ENCODE peak calls at places on chromosomes 3 and 15, in four cellular contexts. W is GM12878, E is HepG2, O is K562. V is an unnamed sample.

GRCh38 chr3:28726840-28727239 is 378.2 kb upstream of the AZI2 start:
- DNase-seq in W (peak; percentile 8), E (peak; percentile 10), O (peak; percentile 13), V (peak; percentile 75)

GRCh38 chr15:101615986-101616848 is 36.0 kb downstream of the TM2D3 start:
- DNase-seq in W (no peak), E (peak; percentile 60), O (peak; percentile 91), V (peak; percentile 77)

GRCh38 chr15:96023081-96023480 is 307.4 kb upstream of the NR2F2 start:
- DNase-seq in W (no peak), E (no peak), O (no peak), V (no peak)

GRCh38 chr3:189324538-189325138 is 152.9 kb downstream of the TPRG1 start:
- DNase-seq in W (peak; percentile 94), E (peak; percentile 85), O (no peak), V (no peak)

GRCh38 chr15:50883903-50884302 is 24.6 kb upstream of the AP4E1 start:
- DNase-seq in W (peak; percentile 55), E (no peak), O (no peak), V (no peak)

GRCh38 chr3:173588547-173588946 is 191.0 kb downstream of the NLGN1 start:
- DNase-seq in W (no peak), E (no peak), O (no peak), V (no peak)

GRCh38 chr15:36951747-36952247 is 148.6 kb downstream of the MEIS2 start:
- DNase-seq in W (no peak), E (no peak), O (no peak), V (no peak)

GRCh38 chr3:100465871-100466777 is 26.3 kb upstream of the TMEM45A start:
- DNase-seq in W (peak; percentile 35), E (no peak), O (no peak), V (no peak)

GRCh38 chr3:43627360-43627759 is 5.5 kb upstream of the ANO10 start:
- DNase-seq in W (no peak), E (no peak), O (no peak), V (no peak)

GRCh38 chr15:90362936-90363212 is 10.8 kb downstream of the ZNF774 start:
- DNase-seq in W (no peak), E (no peak), O (no peak), V (no peak)

GRCh38 chr3:146543461-146544012 is 870 bp downstream of the PLSCR1 start:
- DNase-seq in W (no peak), E (no peak), O (peak; percentile 22), V (no peak)

GRCh38 chr15:31486506-31486905 is 159.9 kb downstream of the KLF13 start:
- DNase-seq in W (no peak), E (no peak), O (no peak), V (no peak)

GRCh38 chr3:108393128-108393900 is 97.0 kb downstream of the HHLA2 start:
- DNase-seq in W (no peak), E (no peak), O (no peak), V (no peak)

GRCh38 chr3:108394016-108394415 is 97.7 kb downstream of the HHLA2 start:
- DNase-seq in W (no peak), E (no peak), O (no peak), V (no peak)

GRCh38 chr3:108394563-108394962 is 98.2 kb downstream of the HHLA2 start:
- DNase-seq in W (no peak), E (no peak), O (no peak), V (no peak)

GRCh38 chr3:108398510-108398909 is 102.2 kb downstream of the HHLA2 start:
- DNase-seq in W (no peak), E (no peak), O (no peak), V (no peak)

DNA sequence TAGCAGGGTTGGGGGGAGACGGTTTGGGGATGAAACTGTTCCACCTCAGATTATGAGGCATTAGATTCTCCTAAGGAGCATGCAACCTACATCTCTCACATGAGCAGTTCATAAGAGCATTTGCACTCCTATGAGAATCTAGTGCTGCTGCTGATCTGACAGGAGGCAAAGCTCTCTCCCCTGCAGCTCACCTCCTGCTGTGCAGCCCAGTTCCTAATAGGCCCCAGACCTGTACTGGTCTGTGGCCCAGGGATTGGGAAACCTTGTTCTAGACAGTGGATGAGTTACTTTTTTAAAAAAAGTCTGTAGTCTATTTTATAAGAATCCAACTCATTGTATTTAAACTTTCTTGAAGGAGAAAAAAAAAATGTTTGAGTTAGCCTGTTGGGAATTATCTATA is 100.0 kb downstream of the HHLA2 start:
- DNase-seq in W (no peak), E (no peak), O (no peak), V (no peak)
- TF ChIP-seq SP1 in W (no peak), E (no peak), O (no peak), V (no peak)

GRCh38 chr3:123651449-123652345 is 66.8 kb upstream of the HACD2 start:
- DNase-seq in W (no peak), E (no peak), O (no peak), V (peak; percentile 31)
- TF ChIP-seq CREM in W (no peak), E (no peak), O (no peak), V (no peak)

GRCh38 chr3:6354653-6355052 is 506.3 kb upstream of the GRM7 start:
- DNase-seq in W (no peak), E (no peak), O (no peak), V (no peak)
- TF ChIP-seq USF2 in W (no peak), E (no peak), O (no peak), V (no peak)

GRCh38 chr15:63188247-63188936 is 1.0 kb upstream of the RAB8B start:
- DNase-seq in W (no peak), E (no peak), O (no peak), V (no peak)
- TF ChIP-seq SP1 in W (no peak), E (no peak), O (no peak), V (no peak)

GRCh38 chr15:52653451-52653964 is 25.7 kb downstream of the ATOSA start:
- DNase-seq in W (no peak), E (no peak), O (no peak), V (no peak)
- TF ChIP-seq CREM in W (no peak), E (no peak), O (no peak), V (no peak)

DNA sequence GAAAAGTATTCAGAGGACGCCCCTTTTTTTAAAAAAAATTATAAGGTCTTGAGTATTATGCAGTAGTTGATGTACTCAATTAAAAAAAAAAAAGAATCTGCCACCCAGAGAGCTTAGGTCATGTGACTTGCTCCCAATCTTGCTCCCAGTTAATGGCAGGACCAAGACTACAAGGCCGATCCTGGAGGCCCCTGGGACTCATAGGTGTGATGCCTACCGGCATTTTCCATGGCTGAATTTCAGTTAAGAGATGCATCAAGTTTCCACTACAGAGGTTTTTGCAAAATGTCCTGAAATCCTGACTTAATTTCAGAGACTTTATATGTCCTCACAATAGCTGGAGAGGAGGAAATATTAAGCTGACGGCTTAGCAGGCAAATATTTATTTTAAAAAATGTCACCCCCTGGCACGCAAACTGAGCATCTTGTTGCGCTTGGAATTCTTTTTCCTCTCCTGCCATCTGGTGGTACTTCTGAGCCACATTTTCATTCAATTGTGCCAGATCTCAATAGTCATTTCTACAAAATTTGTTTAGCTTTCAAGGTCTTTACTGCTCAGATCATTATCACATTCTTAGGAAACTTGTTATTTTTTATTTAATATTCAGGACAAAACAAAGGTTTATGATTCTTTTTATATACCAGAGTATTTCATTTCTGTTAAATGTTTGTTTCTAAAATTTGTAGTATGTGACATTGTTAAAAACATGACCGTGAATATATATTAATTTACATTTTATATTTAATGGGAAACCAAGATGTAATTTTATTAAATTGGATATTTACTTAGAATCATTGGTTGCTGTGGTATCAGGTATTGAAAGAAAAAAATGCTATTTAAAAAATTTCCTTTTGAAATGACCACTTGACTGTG is 189.1 kb upstream of the THRB start:
- DNase-seq in W (no peak), E (peak; percentile 26), O (peak; percentile 35), V (no peak)
- TF ChIP-seq USF2 in W (no peak), E (no peak), O (no peak), V (no peak)

DNA sequence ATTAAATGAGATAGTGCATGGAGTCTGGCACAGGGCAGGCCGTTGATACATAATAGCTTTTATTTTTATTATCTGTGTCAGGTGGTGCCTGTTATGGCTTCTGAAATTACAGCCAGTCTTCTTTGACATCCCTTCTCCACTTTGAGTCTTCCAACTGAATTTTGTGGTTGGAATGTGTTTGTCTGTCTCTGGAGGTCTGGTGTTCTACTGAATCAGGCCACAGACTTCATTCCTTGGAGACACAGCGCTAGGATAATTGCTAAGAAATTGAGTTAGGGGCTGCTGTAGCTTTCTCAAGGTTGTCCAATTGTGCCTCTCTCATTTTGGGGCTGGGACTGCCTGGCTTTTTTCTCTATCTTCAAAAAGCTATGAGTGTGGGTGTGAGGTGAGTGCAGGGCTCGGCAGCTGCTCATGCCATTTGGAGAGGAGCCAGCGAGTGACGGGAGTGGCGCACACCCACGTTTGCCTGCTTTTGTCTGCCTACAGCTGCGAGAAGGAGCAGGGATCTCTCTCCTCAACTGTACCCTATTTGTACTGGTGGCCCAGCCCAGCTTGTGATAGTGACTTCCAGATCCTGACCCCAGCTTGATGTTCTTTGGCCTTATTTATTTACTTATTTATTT is 49.8 kb upstream of the SYN2 start:
- DNase-seq in W (no peak), E (no peak), O (no peak), V (no peak)
- TF ChIP-seq SP1 in W (no peak), E (no peak), O (no peak), V (no peak)

GRCh38 chr15:25985179-25985578 is 122.1 kb upstream of the ATP10A start:
- DNase-seq in W (no peak), E (no peak), O (no peak), V (no peak)

GRCh38 chr15:25987638-25988037 is 124.5 kb upstream of the ATP10A start:
- DNase-seq in W (no peak), E (no peak), O (no peak), V (no peak)

GRCh38 chr15:25989327-25989726 is 126.2 kb upstream of the ATP10A start:
- DNase-seq in W (no peak), E (no peak), O (peak; percentile 36), V (peak; percentile 78)

DNA sequence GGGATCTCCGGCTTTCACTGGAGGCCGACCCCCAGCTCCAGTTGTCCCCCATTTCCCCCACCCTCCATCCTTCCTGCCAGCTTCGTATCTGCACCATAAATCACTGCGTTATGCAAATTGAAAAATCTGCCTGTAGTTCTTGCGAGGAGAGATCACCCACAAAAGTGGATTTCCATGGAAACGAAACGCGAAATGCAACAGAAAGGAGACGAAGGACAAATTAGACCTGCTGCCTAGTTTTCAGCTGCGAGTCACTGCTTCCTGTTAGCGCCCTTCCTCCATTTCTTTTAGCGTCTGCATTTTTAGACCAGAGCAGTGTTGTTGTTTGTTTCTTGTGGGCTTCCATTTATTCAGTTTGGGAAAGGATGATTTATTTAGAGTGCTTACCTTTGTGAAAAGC is 127.1 kb upstream of the ATP10A start:
- DNase-seq in W (no peak), E (no peak), O (no peak), V (no peak)
- TF ChIP-seq CREM in W (no peak), E (no peak), O (no peak), V (no peak)

DNA sequence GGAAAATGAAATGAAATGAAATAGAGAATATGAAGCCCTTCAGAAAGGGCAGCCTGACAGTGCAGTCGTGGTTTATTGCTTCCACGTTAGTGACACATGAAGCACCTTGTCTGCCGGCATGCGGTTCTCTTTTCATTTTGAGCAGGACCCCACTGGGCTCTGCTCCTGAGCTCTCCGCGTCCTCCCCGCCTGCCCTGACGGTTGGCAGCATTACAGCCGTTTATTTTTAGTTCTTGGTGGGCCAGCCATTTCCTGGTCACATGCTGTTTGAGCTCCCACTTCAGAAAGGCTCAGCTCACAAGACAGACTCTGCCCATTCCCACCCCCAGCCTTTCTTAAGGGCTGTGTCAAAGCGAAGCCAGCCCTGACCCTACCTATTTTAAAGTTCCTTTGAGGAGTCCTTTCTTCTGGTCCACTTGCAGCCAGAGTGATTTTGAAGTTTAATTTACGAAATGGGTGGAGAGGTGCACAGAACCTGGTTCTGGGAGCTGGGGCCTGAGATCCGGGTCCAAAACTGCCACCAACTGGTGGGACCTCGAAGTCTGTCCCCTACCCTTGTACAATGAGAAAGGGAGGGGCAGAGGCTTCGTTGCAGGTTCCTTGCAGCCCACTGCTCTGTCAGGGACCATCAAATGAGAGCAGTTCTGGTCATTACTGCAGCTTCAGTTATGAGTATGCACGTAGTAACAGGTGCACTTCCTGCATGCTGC is 60.1 kb downstream of the MGLL start:
- DNase-seq in W (peak; percentile 56), E (no peak), O (no peak), V (no peak)
- TF ChIP-seq USF2 in W (no peak), E (no peak), O (no peak), V (no peak)